ENCODE peak calls at places on chromosomes 7 and 10, in seven cellular contexts. S is H1, L is A549, P is SK-N-SH, Y is endothelial cell of umbilical vein, Z is HCT116, A is GM12878. T is an unnamed sample.

GRCh38 chr10:89555688-89556445 is 20.5 kb upstream of the SLC16A12 start:
- DNase-seq in S (no peak), L (peak; percentile 38), P (no peak), Y (no peak), Z (no peak), A (no peak), T (no peak)

GRCh38 chr7:158094671-158095256 is 492.9 kb downstream of the PTPRN2 start:
- DNase-seq in S (no peak), L (no peak), P (no peak), Y (no peak), Z (no peak), A (no peak), T (no peak)

GRCh38 chr10:132637477-132638129 is 100.0 kb downstream of the INPP5A start:
- DNase-seq in S (no peak), L (peak; percentile 66), P (peak; percentile 89), Y (peak; percentile 68), Z (peak; percentile 7), A (peak; percentile 43), T (peak; percentile 81)

GRCh38 chr7:40918701-40919271 is 784.0 kb downstream of the SUGCT start:
- DNase-seq in S (no peak), L (peak; percentile 17), P (no peak), Y (no peak), Z (no peak), A (no peak), T (no peak)

GRCh38 chr7:105130580-105130979 is 116.6 kb downstream of the KMT2E start:
- DNase-seq in S (no peak), L (no peak), P (no peak), Y (no peak), Z (no peak), A (no peak), T (peak; percentile 37)

GRCh38 chr7:44076101-44076895 is 6.0 kb downstream of the POLM start:
- DNase-seq in S (no peak), L (no peak), P (no peak), Y (no peak), Z (no peak), A (no peak), T (no peak)

GRCh38 chr7:603152-603941 is 83.7 kb upstream of the PDGFA start:
- DNase-seq in S (no peak), L (no peak), P (no peak), Y (no peak), Z (no peak), A (no peak), T (peak; percentile 87)

GRCh38 chr7:94632338-94633024 is 23.5 kb downstream of the SGCE start:
- DNase-seq in S (no peak), L (peak; percentile 21), P (no peak), Y (peak; percentile 84), Z (no peak), A (no peak), T (no peak)

GRCh38 chr7:147428075-147428474 is 1162.5 kb upstream of the C7orf33 start:
- DNase-seq in S (no peak), L (no peak), P (no peak), Y (no peak), Z (no peak), A (no peak), T (no peak)

GRCh38 chr10:100743626-100744135 is 1.7 kb upstream of the PAX2 start:
- DNase-seq in S (no peak), L (peak; percentile 85), P (peak; percentile 85), Y (peak; percentile 44), Z (peak; percentile 80), A (no peak), T (peak; percentile 83)

GRCh38 chr7:141785711-141786552 is 4.1 kb upstream of the TAS2R5 start:
- DNase-seq in S (no peak), L (peak; percentile 64), P (peak; percentile 63), Y (peak; percentile 71), Z (peak; percentile 36), A (peak; percentile 8), T (peak; percentile 79)

GRCh38 chr10:47415520-47416304 is 31.6 kb upstream of the ZNF488 start:
- DNase-seq in S (no peak), L (no peak), P (no peak), Y (no peak), Z (no peak), A (no peak), T (no peak)

GRCh38 chr7:437293-438280 is 82.1 kb downstream of the PDGFA start:
- DNase-seq in S (no peak), L (no peak), P (no peak), Y (no peak), Z (no peak), A (no peak), T (no peak)

GRCh38 chr10:74150151-74151056 is at the start of gene AP3M1:
- DNase-seq in S (peak; percentile 81), L (no peak), P (peak; percentile 83), Y (peak; percentile 82), Z (no peak), A (peak; percentile 97), T (no peak)

GRCh38 chr7:79332091-79332490 is 121.4 kb downstream of the MAGI2 start:
- DNase-seq in S (no peak), L (no peak), P (no peak), Y (no peak), Z (no peak), A (no peak), T (no peak)

GRCh38 chr7:38673795-38674194 is 42.6 kb upstream of the AMPH start:
- DNase-seq in S (no peak), L (peak; percentile 8), P (no peak), Y (peak; percentile 52), Z (no peak), A (no peak), T (peak; percentile 31)

GRCh38 chr7:79298145-79298760 is 155.2 kb downstream of the MAGI2 start:
- DNase-seq in S (no peak), L (peak; percentile 68), P (peak; percentile 55), Y (peak; percentile 75), Z (peak; percentile 28), A (no peak), T (peak; percentile 62)

GRCh38 chr10:77919713-77920108 is 6.8 kb downstream of the DLG5 start:
- DNase-seq in S (no peak), L (peak; percentile 71), P (no peak), Y (no peak), Z (no peak), A (no peak), T (no peak)

GRCh38 chr7:151255390-151255789 is 6.9 kb upstream of the SMARCD3 start:
- DNase-seq in S (no peak), L (no peak), P (no peak), Y (no peak), Z (no peak), A (no peak), T (no peak)

GRCh38 chr7:155860840-155861479 is 48.7 kb upstream of the SHH start:
- DNase-seq in S (no peak), L (peak; percentile 92), P (no peak), Y (no peak), Z (no peak), A (no peak), T (no peak)

GRCh38 chr7:15504376-15504775 is 57.4 kb downstream of the AGMO start:
- DNase-seq in S (no peak), L (no peak), P (no peak), Y (peak; percentile 93), Z (no peak), A (no peak), T (no peak)

GRCh38 chr7:2019693-2020511 is 212.8 kb downstream of the MAD1L1 start:
- DNase-seq in S (no peak), L (no peak), P (peak; percentile 48), Y (peak; percentile 38), Z (no peak), A (no peak), T (peak; percentile 93)

GRCh38 chr7:158239290-158239981 is 348.2 kb downstream of the PTPRN2 start:
- DNase-seq in S (no peak), L (no peak), P (peak; percentile 64), Y (no peak), Z (no peak), A (no peak), T (no peak)

GRCh38 chr7:112692333-112692732 is 97.9 kb downstream of the TMEM168 start:
- DNase-seq in S (no peak), L (no peak), P (no peak), Y (no peak), Z (no peak), A (no peak), T (no peak)

GRCh38 chr10:69409176-69409495 is 7.6 kb downstream of the TACR2 start:
- DNase-seq in S (no peak), L (no peak), P (no peak), Y (no peak), Z (no peak), A (no peak), T (no peak)
- H3K4me3 ChIP-seq in S (no peak overlapping the region), L (peak overlapping the region; percentile 28), P (peak overlapping the region; percentile 35), Y (peak overlapping the region; percentile 26), Z (no peak overlapping the region), A (peak overlapping the region; percentile 10), T (no peak overlapping the region)

GRCh38 chr7:140609646-140610045 is 31.0 kb downstream of the DENND2A start:
- DNase-seq in S (no peak), L (no peak), P (no peak), Y (no peak), Z (no peak), A (no peak), T (no peak)

GRCh38 chr7:140605337-140605736 is 35.3 kb downstream of the DENND2A start:
- DNase-seq in S (no peak), L (peak; percentile 33), P (no peak), Y (no peak), Z (no peak), A (no peak), T (no peak)

GRCh38 chr7:140604760-140605159 is 35.9 kb downstream of the DENND2A start:
- DNase-seq in S (no peak), L (peak; percentile 52), P (no peak), Y (no peak), Z (no peak), A (no peak), T (no peak)

GRCh38 chr7:140610204-140611165 is 30.1 kb downstream of the DENND2A start:
- DNase-seq in S (no peak), L (no peak), P (no peak), Y (no peak), Z (no peak), A (no peak), T (no peak)

DNA sequence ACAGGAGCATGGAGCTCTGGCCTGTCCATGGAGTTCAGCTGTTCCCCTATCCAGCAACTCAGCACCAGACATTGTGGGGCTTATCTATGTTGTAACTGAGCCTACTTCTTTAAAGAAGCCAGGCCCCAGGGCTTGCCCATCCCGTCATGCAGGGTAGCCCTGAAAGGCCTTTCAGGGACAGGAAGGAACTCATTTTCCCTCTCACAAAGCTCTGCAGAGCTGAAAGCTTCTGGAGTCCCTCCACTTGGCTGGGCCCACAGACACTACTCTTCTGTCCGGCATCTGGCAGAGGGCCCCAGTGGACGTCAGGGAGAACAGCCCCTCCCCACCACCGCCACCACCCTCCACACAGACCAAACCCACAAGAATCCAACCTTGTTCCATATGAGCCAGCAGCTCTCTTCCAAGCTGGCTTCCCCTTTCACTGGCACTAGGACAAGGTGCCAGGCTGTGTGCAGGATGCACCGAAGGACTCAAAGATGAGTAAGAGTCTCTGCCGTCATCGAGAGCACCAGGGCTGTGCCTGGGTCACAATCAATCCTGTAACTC is 33.1 kb downstream of the DENND2A start:
- DNase-seq in S (no peak), L (no peak), P (peak; percentile 46), Y (no peak), Z (no peak), A (no peak), T (no peak)
- TF ChIP-seq MAX in S (no peak), L (no peak), P (no peak), Y (no peak), Z (no peak), A (no peak), T (no peak)

GRCh38 chr7:46127805-46128204 is 206.7 kb upstream of the IGFBP3 start:
- DNase-seq in S (no peak), L (no peak), P (no peak), Y (no peak), Z (no peak), A (no peak), T (no peak)
- H3K4me3 ChIP-seq in S (no peak overlapping the region), L (no peak overlapping the region), P (no peak overlapping the region), Y (no peak overlapping the region), Z (no peak overlapping the region), A (no peak overlapping the region), T (no peak overlapping the region)

GRCh38 chr7:50268223-50268622 is 36.3 kb upstream of the IKZF1 start:
- DNase-seq in S (no peak), L (no peak), P (no peak), Y (no peak), Z (no peak), A (no peak), T (no peak)
- TF ChIP-seq MAX in S (no peak), L (no peak), P (no peak), Y (no peak), Z (no peak), A (no peak), T (no peak)